ENCODE peak calls at places on chromosomes 5 and 9, in nine cellular contexts. One of them, this sample, is unnamed. For H3K9me3, the result is how much of the 10 kb centered on the place peaks cover.

GRCh38 chr5:28156981-28157380 is 1118.6 kb upstream of the CDH9 start:
- DNase-seq in ovary: no peak
- DNase-seq in esophagus squamous epithelium: no peak
- DNase-seq in tibial nerve: no peak
- DNase-seq in CD8-positive, alpha-beta T cell: no peak
- DNase-seq in A549: no peak
- DNase-seq in heart right ventricle: no peak
- DNase-seq in vagina: no peak
- DNase-seq in Peyer's patch: no peak
- DNase-seq in this sample: no peak

GRCh38 chr9:137298401-137298982 is 3.6 kb downstream of the NRARP start:
- DNase-seq in tibial nerve: no peak
- DNase-seq in A549: no peak
- DNase-seq in Peyer's patch: no peak
- DNase-seq in vagina: no peak
- DNase-seq in ovary: peak
- DNase-seq in esophagus squamous epithelium: no peak
- DNase-seq in heart right ventricle: peak
- DNase-seq in CD8-positive, alpha-beta T cell: no peak
- DNase-seq in this sample: no peak

GRCh38 chr5:53790026-53790425 is 229.6 kb downstream of the NDUFS4 start:
- DNase-seq in ovary: no peak
- DNase-seq in tibial nerve: no peak
- DNase-seq in Peyer's patch: no peak
- DNase-seq in vagina: no peak
- DNase-seq in heart right ventricle: no peak
- DNase-seq in esophagus squamous epithelium: no peak
- DNase-seq in A549: no peak
- DNase-seq in CD8-positive, alpha-beta T cell: no peak
- DNase-seq in this sample: no peak

GRCh38 chr5:121976979-121977378 is 15.2 kb downstream of the SRFBP1 start:
- DNase-seq in ovary: no peak
- DNase-seq in CD8-positive, alpha-beta T cell: no peak
- DNase-seq in heart right ventricle: no peak
- DNase-seq in vagina: no peak
- DNase-seq in A549: no peak
- DNase-seq in esophagus squamous epithelium: no peak
- DNase-seq in tibial nerve: no peak
- DNase-seq in Peyer's patch: no peak
- DNase-seq in this sample: no peak

GRCh38 chr9:95588724-95589282 is 72.0 kb upstream of the PTCH1 start:
- DNase-seq in A549: no peak
- DNase-seq in heart right ventricle: no peak
- DNase-seq in Peyer's patch: no peak
- DNase-seq in ovary: no peak
- DNase-seq in tibial nerve: no peak
- DNase-seq in vagina: no peak
- DNase-seq in CD8-positive, alpha-beta T cell: no peak
- DNase-seq in esophagus squamous epithelium: no peak
- DNase-seq in this sample: no peak

GRCh38 chr5:111950660-111951059 is 193.7 kb upstream of the NREP start:
- DNase-seq in CD8-positive, alpha-beta T cell: no peak
- DNase-seq in Peyer's patch: no peak
- DNase-seq in ovary: no peak
- DNase-seq in heart right ventricle: no peak
- DNase-seq in tibial nerve: no peak
- DNase-seq in vagina: no peak
- DNase-seq in esophagus squamous epithelium: no peak
- DNase-seq in A549: no peak
- DNase-seq in this sample: no peak

GRCh38 chr9:124312290-124313265 is 54.8 kb downstream of the NEK6 start:
- DNase-seq in esophagus squamous epithelium: no peak
- DNase-seq in tibial nerve: no peak
- DNase-seq in Peyer's patch: no peak
- DNase-seq in A549: no peak
- DNase-seq in CD8-positive, alpha-beta T cell: no peak
- DNase-seq in vagina: no peak
- DNase-seq in heart right ventricle: no peak
- DNase-seq in ovary: no peak
- DNase-seq in this sample: no peak

GRCh38 chr9:9790216-9790872 is 822.5 kb downstream of the PTPRD start:
- DNase-seq in esophagus squamous epithelium: no peak
- DNase-seq in heart right ventricle: no peak
- DNase-seq in tibial nerve: no peak
- DNase-seq in A549: peak
- DNase-seq in ovary: peak
- DNase-seq in Peyer's patch: no peak
- DNase-seq in vagina: no peak
- DNase-seq in CD8-positive, alpha-beta T cell: no peak
- DNase-seq in this sample: peak

GRCh38 chr5:131536211-131536826 is 98.7 kb downstream of the RAPGEF6 start:
- DNase-seq in CD8-positive, alpha-beta T cell: no peak
- DNase-seq in ovary: no peak
- DNase-seq in heart right ventricle: no peak
- DNase-seq in Peyer's patch: no peak
- DNase-seq in tibial nerve: no peak
- DNase-seq in A549: no peak
- DNase-seq in esophagus squamous epithelium: no peak
- DNase-seq in vagina: no peak
- DNase-seq in this sample: no peak

GRCh38 chr9:70553718-70554673 is 139.5 kb upstream of the KLF9 start:
- DNase-seq in ovary: no peak
- DNase-seq in A549: no peak
- DNase-seq in Peyer's patch: no peak
- DNase-seq in CD8-positive, alpha-beta T cell: no peak
- DNase-seq in heart right ventricle: peak
- DNase-seq in esophagus squamous epithelium: no peak
- DNase-seq in tibial nerve: no peak
- DNase-seq in vagina: no peak
- DNase-seq in this sample: peak

GRCh38 chr9:115739096-115739875 is 414.3 kb upstream of the PAPPA start:
- DNase-seq in A549: no peak
- DNase-seq in Peyer's patch: no peak
- DNase-seq in vagina: no peak
- DNase-seq in heart right ventricle: no peak
- DNase-seq in CD8-positive, alpha-beta T cell: no peak
- DNase-seq in esophagus squamous epithelium: no peak
- DNase-seq in tibial nerve: no peak
- DNase-seq in ovary: no peak
- DNase-seq in this sample: no peak

GRCh38 chr5:15383469-15383868 is 116.5 kb upstream of the FBXL7 start:
- DNase-seq in vagina: no peak
- DNase-seq in CD8-positive, alpha-beta T cell: no peak
- DNase-seq in heart right ventricle: no peak
- DNase-seq in tibial nerve: no peak
- DNase-seq in A549: peak
- DNase-seq in esophagus squamous epithelium: no peak
- DNase-seq in Peyer's patch: no peak
- DNase-seq in ovary: no peak
- DNase-seq in this sample: peak

GRCh38 chr9:35431467-35431866 is 58.4 kb upstream of the RUSC2 start:
- DNase-seq in A549: no peak
- DNase-seq in Peyer's patch: no peak
- DNase-seq in vagina: no peak
- DNase-seq in CD8-positive, alpha-beta T cell: no peak
- DNase-seq in esophagus squamous epithelium: no peak
- DNase-seq in heart right ventricle: no peak
- DNase-seq in tibial nerve: no peak
- DNase-seq in ovary: no peak
- DNase-seq in this sample: no peak

GRCh38 chr5:65263291-65263690 is 218.4 kb downstream of the ADAMTS6 start:
- DNase-seq in heart right ventricle: no peak
- DNase-seq in tibial nerve: no peak
- DNase-seq in ovary: no peak
- DNase-seq in A549: no peak
- DNase-seq in esophagus squamous epithelium: no peak
- DNase-seq in vagina: no peak
- DNase-seq in Peyer's patch: no peak
- DNase-seq in CD8-positive, alpha-beta T cell: no peak
- DNase-seq in this sample: no peak

GRCh38 chr5:173706700-173707099 is 90.2 kb upstream of the BOD1 start:
- DNase-seq in tibial nerve: no peak
- DNase-seq in ovary: no peak
- DNase-seq in A549: no peak
- DNase-seq in vagina: no peak
- DNase-seq in Peyer's patch: no peak
- DNase-seq in CD8-positive, alpha-beta T cell: no peak
- DNase-seq in heart right ventricle: no peak
- DNase-seq in esophagus squamous epithelium: no peak
- DNase-seq in this sample: no peak

GRCh38 chr5:75337366-75338021 is 474 bp downstream of the HMGCR start:
- DNase-seq in Peyer's patch: no peak
- DNase-seq in vagina: no peak
- DNase-seq in esophagus squamous epithelium: no peak
- DNase-seq in ovary: no peak
- DNase-seq in A549: peak
- DNase-seq in tibial nerve: no peak
- DNase-seq in CD8-positive, alpha-beta T cell: no peak
- DNase-seq in heart right ventricle: peak
- DNase-seq in this sample: peak

GRCh38 chr9:124532897-124533296 is 25.7 kb upstream of the NR5A1 start:
- DNase-seq in ovary: no peak
- DNase-seq in CD8-positive, alpha-beta T cell: no peak
- DNase-seq in vagina: no peak
- DNase-seq in Peyer's patch: no peak
- DNase-seq in heart right ventricle: no peak
- DNase-seq in esophagus squamous epithelium: no peak
- DNase-seq in tibial nerve: no peak
- DNase-seq in A549: no peak
- DNase-seq in this sample: no peak

GRCh38 chr5:128455861-128456361 is 82.1 kb downstream of the FBN2 start:
- DNase-seq in tibial nerve: no peak
- DNase-seq in A549: no peak
- DNase-seq in ovary: no peak
- DNase-seq in vagina: no peak
- DNase-seq in esophagus squamous epithelium: no peak
- DNase-seq in heart right ventricle: no peak
- DNase-seq in CD8-positive, alpha-beta T cell: no peak
- DNase-seq in Peyer's patch: no peak
- DNase-seq in this sample: peak

GRCh38 chr5:172459396-172460165 is 5.3 kb upstream of the SH3PXD2B start:
- DNase-seq in vagina: no peak
- DNase-seq in CD8-positive, alpha-beta T cell: no peak
- DNase-seq in ovary: no peak
- DNase-seq in Peyer's patch: no peak
- DNase-seq in heart right ventricle: no peak
- DNase-seq in tibial nerve: no peak
- DNase-seq in A549: no peak
- DNase-seq in esophagus squamous epithelium: no peak
- DNase-seq in this sample: no peak

GRCh38 chr5:35246411-35246810 is 16.1 kb upstream of the PRLR start:
- DNase-seq in ovary: no peak
- DNase-seq in vagina: no peak
- DNase-seq in esophagus squamous epithelium: no peak
- DNase-seq in CD8-positive, alpha-beta T cell: no peak
- DNase-seq in Peyer's patch: no peak
- DNase-seq in A549: no peak
- DNase-seq in tibial nerve: no peak
- DNase-seq in heart right ventricle: no peak
- DNase-seq in this sample: no peak
- TF ChIP-seq CTCF in ovary: no peak
- TF ChIP-seq CTCF in vagina: no peak
- TF ChIP-seq CTCF in esophagus squamous epithelium: no peak
- TF ChIP-seq CTCF in CD8-positive, alpha-beta T cell: no peak
- TF ChIP-seq CTCF in Peyer's patch: peak
- TF ChIP-seq CTCF in A549: no peak
- TF ChIP-seq CTCF in tibial nerve: no peak
- TF ChIP-seq CTCF in heart right ventricle: no peak
- TF ChIP-seq CTCF in this sample: no peak

DNA sequence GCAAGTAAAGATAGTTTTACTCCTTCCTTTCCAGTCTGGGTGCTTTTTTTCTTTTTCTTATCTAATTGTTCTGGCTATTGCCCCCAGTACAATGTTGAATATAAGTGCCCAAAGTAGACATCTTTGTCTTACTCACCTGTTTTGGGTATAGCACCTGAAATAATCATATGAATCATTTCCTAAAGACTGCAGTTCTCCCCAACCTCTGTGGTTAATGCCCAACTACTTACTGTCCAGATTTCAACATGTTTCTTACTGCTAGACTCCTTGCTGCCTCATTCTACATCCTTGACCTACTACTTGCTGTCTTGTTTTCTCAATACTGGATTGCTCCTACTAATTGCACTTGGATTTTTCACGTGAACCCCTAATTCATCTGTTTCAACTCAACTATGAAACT is 8.8 kb upstream of the HSDL2 start:
- DNase-seq in Peyer's patch: no peak
- DNase-seq in esophagus squamous epithelium: no peak
- DNase-seq in ovary: no peak
- DNase-seq in tibial nerve: no peak
- DNase-seq in heart right ventricle: no peak
- DNase-seq in CD8-positive, alpha-beta T cell: no peak
- DNase-seq in vagina: no peak
- DNase-seq in A549: no peak
- DNase-seq in this sample: no peak
- H3K4me3 ChIP-seq in Peyer's patch: no peak
- H3K4me3 ChIP-seq in esophagus squamous epithelium: no peak
- H3K4me3 ChIP-seq in ovary: no peak
- H3K4me3 ChIP-seq in tibial nerve: no peak
- H3K4me3 ChIP-seq in heart right ventricle: no peak
- H3K4me3 ChIP-seq in CD8-positive, alpha-beta T cell: no peak
- H3K4me3 ChIP-seq in vagina: no peak
- H3K4me3 ChIP-seq in A549: no peak
- H3K4me3 ChIP-seq in this sample: no peak

DNA sequence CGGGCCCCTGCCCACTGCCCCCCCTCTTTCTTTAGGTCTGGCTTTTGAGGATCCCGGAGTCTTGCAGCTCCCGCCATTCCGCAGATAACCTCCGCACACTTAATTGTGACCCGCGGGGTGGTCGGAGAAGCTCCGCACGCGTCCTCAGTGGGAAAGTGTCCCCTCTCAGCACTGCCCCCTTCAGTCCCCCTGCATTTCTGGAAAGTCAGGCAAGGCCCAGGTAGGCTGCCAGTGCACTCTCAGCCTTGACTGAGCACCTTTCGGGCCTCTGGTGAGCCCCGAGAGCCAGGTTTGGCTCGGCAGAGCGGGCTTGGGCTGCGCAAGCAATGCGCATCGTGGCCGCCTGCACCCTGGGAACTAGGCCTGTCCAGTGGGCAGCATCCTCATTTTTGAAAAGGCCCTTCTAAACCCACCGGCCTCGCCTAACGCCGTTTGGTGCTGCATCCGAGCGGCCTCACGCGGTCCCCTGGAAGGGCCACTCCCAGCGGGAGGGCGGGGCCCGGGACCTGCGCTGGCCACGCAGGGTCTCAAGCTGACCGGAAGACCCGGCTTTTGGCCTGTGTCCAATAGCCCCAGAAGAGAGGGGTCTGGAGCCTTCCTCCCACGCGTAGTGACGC is 6.7 kb upstream of the DMRT3 start:
- DNase-seq in tibial nerve: no peak
- DNase-seq in heart right ventricle: no peak
- DNase-seq in CD8-positive, alpha-beta T cell: no peak
- DNase-seq in ovary: no peak
- DNase-seq in vagina: no peak
- DNase-seq in Peyer's patch: no peak
- DNase-seq in A549: no peak
- DNase-seq in esophagus squamous epithelium: no peak
- DNase-seq in this sample: peak
- H3K9me3 ChIP-seq in tibial nerve: under half
- H3K9me3 ChIP-seq in heart right ventricle: under half
- H3K9me3 ChIP-seq in CD8-positive, alpha-beta T cell: under half
- H3K9me3 ChIP-seq in ovary: under half
- H3K9me3 ChIP-seq in vagina: under half
- H3K9me3 ChIP-seq in Peyer's patch: under half
- H3K9me3 ChIP-seq in A549: under half
- H3K9me3 ChIP-seq in esophagus squamous epithelium: under half
- H3K9me3 ChIP-seq in this sample: under half

GRCh38 chr5:38191693-38192092 is 66.7 kb upstream of the EGFLAM start:
- DNase-seq in Peyer's patch: no peak
- DNase-seq in esophagus squamous epithelium: no peak
- DNase-seq in ovary: no peak
- DNase-seq in CD8-positive, alpha-beta T cell: no peak
- DNase-seq in tibial nerve: no peak
- DNase-seq in vagina: no peak
- DNase-seq in heart right ventricle: no peak
- DNase-seq in A549: no peak
- DNase-seq in this sample: no peak
- TF ChIP-seq CTCF in Peyer's patch: no peak
- TF ChIP-seq CTCF in esophagus squamous epithelium: no peak
- TF ChIP-seq CTCF in ovary: no peak
- TF ChIP-seq CTCF in CD8-positive, alpha-beta T cell: no peak
- TF ChIP-seq CTCF in tibial nerve: no peak
- TF ChIP-seq CTCF in vagina: no peak
- TF ChIP-seq CTCF in heart right ventricle: no peak
- TF ChIP-seq CTCF in A549: no peak
- TF ChIP-seq CTCF in this sample: no peak